ENCODE peak calls at places on chromosomes 2 and 18, in nine cellular contexts. X is IMR-90, A is lung, I is right atrium auricular region, U is stomach, K is A549, Q is neural progenitor cell, M is colonic mucosa, H is left ventricle myocardium inferior. R is an unnamed sample.

GRCh38 chr2:151241224-151241623 is 20.4 kb downstream of the RBM43 start:
- DNase-seq in U (no peak), M (no peak), K (no peak), A (no peak), X (peak; percentile 36), I (no peak), H (no peak), Q (no peak), R (no peak)

GRCh38 chr2:105390454-105390853 is 8.4 kb downstream of the FHL2 start:
- DNase-seq in K (no peak), Q (no peak), H (no peak), X (no peak), A (no peak), U (no peak), I (no peak), M (no peak), R (no peak)

GRCh38 chr18:79523221-79523737 is 127.5 kb downstream of the NFATC1 start:
- DNase-seq in H (no peak), M (no peak), K (no peak), Q (no peak), X (no peak), A (no peak), I (peak; percentile 42), U (no peak), R (no peak)

GRCh38 chr2:229691631-229692030 is 22.7 kb downstream of the DNER start:
- DNase-seq in K (no peak), H (no peak), A (no peak), X (no peak), Q (no peak), I (no peak), U (no peak), M (no peak), R (no peak)

GRCh38 chr2:23381084-23381483 is 3.9 kb upstream of the KLHL29 start:
- DNase-seq in K (peak; percentile 79), Q (no peak), A (peak; percentile 80), I (peak; percentile 76), U (peak; percentile 41), X (peak; percentile 77), H (no peak), M (no peak), R (peak; percentile 81)

GRCh38 chr2:76330865-76331264 is 620.1 kb upstream of the GCFC2 start:
- DNase-seq in Q (no peak), H (no peak), U (no peak), A (no peak), I (no peak), X (no peak), K (no peak), M (no peak), R (no peak)

GRCh38 chr18:48932462-48932818 is 18.3 kb downstream of the SMAD7 start:
- DNase-seq in K (no peak), Q (no peak), I (no peak), U (no peak), M (no peak), A (no peak), H (no peak), X (no peak), R (no peak)

GRCh38 chr2:143140864-143141637 is 11.8 kb downstream of the ARHGAP15 start:
- DNase-seq in Q (no peak), I (no peak), A (no peak), K (no peak), U (no peak), X (no peak), M (no peak), H (no peak), R (no peak)

GRCh38 chr2:109699646-109700045 is 85.5 kb downstream of the SOWAHC start:
- DNase-seq in K (no peak), H (no peak), U (peak; percentile 58), M (peak; percentile 62), Q (peak; percentile 38), X (no peak), I (no peak), A (no peak), R (no peak)

GRCh38 chr2:227701556-227701955 is 16.3 kb downstream of the SLC19A3 start:
- DNase-seq in U (no peak), K (no peak), H (no peak), M (no peak), A (no peak), Q (no peak), X (no peak), I (no peak), R (no peak)

GRCh38 chr18:1094408-1094807 is 189.7 kb downstream of the ADCYAP1 start:
- DNase-seq in A (no peak), Q (no peak), M (no peak), U (no peak), K (no peak), X (no peak), I (no peak), H (no peak), R (no peak)

GRCh38 chr2:229045671-229046070 is 225.4 kb downstream of the PID1 start:
- DNase-seq in X (no peak), M (no peak), U (no peak), Q (no peak), H (peak; percentile 28), I (no peak), K (no peak), A (no peak), R (no peak)

GRCh38 chr2:46179037-46179621 is 118.1 kb upstream of the EPAS1 start:
- DNase-seq in A (no peak), X (peak; percentile 99), I (peak; percentile 87), Q (no peak), K (peak; percentile 26), H (peak; percentile 70), M (no peak), U (peak; percentile 33), R (peak; percentile 85)

GRCh38 chr18:59706499-59706898 is 9.3 kb upstream of the CCBE1 start:
- DNase-seq in X (no peak), M (no peak), U (no peak), H (no peak), I (no peak), Q (peak; percentile 66), A (no peak), K (no peak), R (no peak)

GRCh38 chr2:40041983-40042382 is 262.9 kb upstream of the THUMPD2 start:
- DNase-seq in U (no peak), I (no peak), H (no peak), K (no peak), X (peak; percentile 94), Q (no peak), A (no peak), M (no peak), R (peak; percentile 11)

GRCh38 chr18:65091737-65092329 is 659.0 kb upstream of the CDH7 start:
- DNase-seq in U (no peak), Q (peak; percentile 74), K (peak; percentile 21), M (peak; percentile 19), I (no peak), X (peak; percentile 0), A (no peak), H (no peak), R (peak; percentile 13)

GRCh38 chr2:50347355-50348044 is 684.4 kb downstream of the NRXN1 start:
- DNase-seq in H (no peak), Q (peak; percentile 81), A (no peak), I (no peak), M (no peak), X (no peak), U (no peak), K (no peak), R (peak; percentile 0)

GRCh38 chr2:38602136-38602731 is 494 bp downstream of the HNRNPLL start:
- DNase-seq in A (peak; percentile 44), Q (peak; percentile 69), K (peak; percentile 33), X (no peak), H (peak; percentile 35), I (peak; percentile 64), M (peak; percentile 48), U (peak; percentile 43), R (no peak)

GRCh38 chr2:118291481-118291880 is 203.2 kb downstream of the INSIG2 start:
- DNase-seq in A (no peak), H (no peak), X (no peak), I (no peak), K (no peak), U (no peak), M (no peak), Q (no peak), R (no peak)
- TF ChIP-seq CTCF in A (no peak), H (no peak), X (no peak), I (no peak), K (no peak), U (no peak), M (no peak), Q (no peak), R (no peak)

GRCh38 chr18:6681331-6681875 is 48.1 kb upstream of the ARHGAP28 start:
- DNase-seq in A (no peak), U (no peak), I (no peak), X (peak; percentile 2), H (no peak), Q (no peak), K (no peak), M (no peak), R (peak; percentile 11)
- H3K4me1 ChIP-seq in A (no peaks in the 10 kb centered on the region), U (no peaks in the 10 kb centered on the region), I (no peaks in the 10 kb centered on the region), X (peaks cover 1% of the 10 kb centered on the region), H (no peaks in the 10 kb centered on the region), Q (peaks cover 10% of the 10 kb centered on the region), K (no peaks in the 10 kb centered on the region), M (no peaks in the 10 kb centered on the region), R (no peaks in the 10 kb centered on the region)

GRCh38 chr18:50286391-50287027 is 983 bp downstream of the CXXC1 start:
- DNase-seq in X (peak; percentile 29), I (no peak), M (peak; percentile 83), Q (peak; percentile 58), U (no peak), H (no peak), K (peak; percentile 37), A (no peak), R (no peak)
- H3K27ac ChIP-seq in X (no peak overlapping the region), I (peak overlapping the region; percentile 87), M (no peak overlapping the region), Q (no peak overlapping the region), U (peak overlapping the region; percentile 90), H (peak overlapping the region; percentile 94), K (peak overlapping the region; percentile 96), A (peak overlapping the region; percentile 96), R (peak overlapping the region; percentile 81)

GRCh38 chr2:29239209-29239960 is 124.2 kb downstream of the CLIP4 start:
- DNase-seq in Q (no peak), M (no peak), H (no peak), K (no peak), U (no peak), I (no peak), X (no peak), A (no peak), R (no peak)

GRCh38 chr2:29236074-29236473 is 120.9 kb downstream of the CLIP4 start:
- DNase-seq in I (no peak), M (no peak), H (no peak), K (no peak), Q (no peak), X (no peak), U (no peak), A (no peak), R (no peak)

GRCh38 chr2:29241341-29241740 is 126.1 kb downstream of the CLIP4 start:
- DNase-seq in H (no peak), I (no peak), U (no peak), X (no peak), Q (no peak), K (no peak), M (no peak), A (no peak), R (no peak)

GRCh38 chr2:29235411-29235810 is 120.2 kb downstream of the CLIP4 start:
- DNase-seq in I (no peak), A (no peak), M (no peak), U (no peak), K (no peak), H (no peak), Q (no peak), X (no peak), R (no peak)

DNA sequence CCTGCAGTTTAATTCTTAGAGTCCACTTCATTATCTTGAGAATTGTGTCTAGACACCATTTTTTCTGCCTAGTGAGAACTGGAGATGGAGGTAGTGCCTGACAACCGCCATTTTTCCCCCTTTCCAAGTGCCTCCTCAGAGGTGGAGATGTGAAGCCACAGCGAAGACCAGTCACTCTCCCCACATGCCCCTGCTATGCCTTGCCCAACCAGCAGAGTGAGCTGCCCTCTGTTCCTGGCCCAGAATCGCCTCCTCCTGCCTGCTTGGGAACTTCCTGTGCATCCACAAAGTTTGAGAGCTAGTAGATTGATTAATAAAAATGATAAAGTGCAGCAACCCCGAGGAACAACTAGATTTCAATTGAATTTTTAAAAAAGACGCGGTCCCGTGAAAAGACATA is 123.3 kb downstream of the CLIP4 start:
- DNase-seq in M (no peak), H (no peak), A (no peak), Q (peak; percentile 55), X (peak; percentile 17), I (no peak), U (no peak), K (peak; percentile 65), R (peak; percentile 20)
- TF ChIP-seq CTCF in M (no peak), H (peak; percentile 62), A (no peak), Q (peak; percentile 59), X (peak; percentile 61), I (no peak), U (peak; percentile 51), K (peak; percentile 64), R (peak; percentile 82)